ENCODE peak calls at places on chromosomes 4 and X, in eight cellular contexts. C is PC-3, O is hepatocyte, L is neural progenitor cell, T is SK-N-SH, R is GM23338, S is HCT116, B is MM.1S. J is an unnamed sample.
A peak's percentile ranks its signal among the peaks of the same experiment; 100 is the strongest.

GRCh38 chr4:75745721-75746199 is 21.4 kb downstream of the USO1 start:
- DNase-seq in B (no peak), C (no peak), O (no peak), L (no peak), T (no peak), R (no peak), S (no peak), J (no peak)

GRCh38 chr4:2807571-2807970 is 14.7 kb downstream of the SH3BP2 start:
- DNase-seq in B (no peak), C (no peak), O (no peak), T (no peak), L (no peak), R (no peak), S (no peak), J (no peak)

GRCh38 chr4:176185068-176185467 is 10.3 kb downstream of the SPATA4 start:
- DNase-seq in B (no peak), C (peak; percentile 44), T (no peak), L (no peak), O (no peak), R (no peak), S (no peak), J (no peak)

GRCh38 chr4:100106982-100107381 is 83.3 kb downstream of the DDIT4L start:
- DNase-seq in S (no peak), B (peak; percentile 78), L (no peak), C (no peak), R (no peak), T (no peak), O (no peak), J (peak; percentile 72)

GRCh38 chr4:52956691-52957090 is 94.6 kb downstream of the RASL11B start:
- DNase-seq in R (no peak), B (no peak), C (no peak), S (no peak), L (no peak), T (peak; percentile 14), O (no peak), J (no peak)

GRCh38 chr4:42673084-42673429 is 16.2 kb upstream of the ATP8A1 start:
- DNase-seq in S (no peak), C (no peak), L (no peak), R (no peak), O (peak; percentile 54), T (no peak), B (no peak), J (peak; percentile 42)

GRCh38 chrX:87890437-87890836 is 372.8 kb downstream of the KLHL4 start:
- DNase-seq in S (no peak), L (no peak), R (no peak), T (no peak), C (no peak), B (no peak), O (no peak), J (no peak)

GRCh38 chr4:75015627-75016026 is 82.7 kb downstream of the PARM1 start:
- DNase-seq in L (no peak), R (no peak), T (no peak), S (no peak), O (no peak), B (no peak), C (no peak), J (no peak)

GRCh38 chr4:76214269-76214628 is 625 bp upstream of the SCARB2 start:
- DNase-seq in R (peak; percentile 69), B (peak; percentile 65), C (peak; percentile 12), T (no peak), L (no peak), O (peak; percentile 45), S (no peak), J (no peak)

GRCh38 chr4:177051473-177052060 is 258.1 kb upstream of the NEIL3 start:
- DNase-seq in T (peak; percentile 10), O (peak; percentile 56), C (peak; percentile 63), L (peak; percentile 80), B (peak; percentile 69), S (peak; percentile 44), R (peak; percentile 88), J (peak; percentile 51)

GRCh38 chr4:9953089-9953488 is 68.2 kb downstream of the SLC2A9 start:
- DNase-seq in L (no peak), B (no peak), C (no peak), T (no peak), S (no peak), O (no peak), R (no peak), J (no peak)

GRCh38 chr4:21921526-21922180 is 26.9 kb downstream of the KCNIP4 start:
- DNase-seq in T (no peak), R (peak; percentile 11), B (no peak), S (no peak), C (no peak), O (no peak), L (no peak), J (no peak)

GRCh38 chrX:1292581-1293310 is 24.1 kb downstream of the CSF2RA start:
- DNase-seq in L (no peak), T (no peak), O (no peak), S (no peak), B (no peak), R (no peak), C (no peak), J (no peak)

GRCh38 chrX:26262121-26262523 is 46.2 kb downstream of the MAGEB5 start:
- DNase-seq in L (no peak), C (peak; percentile 7), O (no peak), S (no peak), B (no peak), R (no peak), T (no peak), J (no peak)

GRCh38 chrX:2690856-2691542 is at the start of gene CD99:
- DNase-seq in O (peak; percentile 97), S (no peak), T (peak; percentile 90), L (peak; percentile 86), C (peak; percentile 77), R (peak; percentile 84), B (peak; percentile 46), J (peak; percentile 85)

GRCh38 chr4:165814256-165815010 is 58.6 kb upstream of the TLL1 start:
- DNase-seq in B (no peak), S (no peak), L (no peak), O (no peak), C (peak; percentile 7), T (no peak), R (no peak), J (no peak)

GRCh38 chrX:17052776-17053175 is 106.3 kb downstream of the REPS2 start:
- DNase-seq in B (no peak), O (no peak), L (no peak), C (no peak), T (no peak), S (no peak), R (no peak), J (no peak)

GRCh38 chrX:133412246-133412645 is 3.0 kb downstream of the GPC4 start:
- DNase-seq in L (peak; percentile 55), B (no peak), R (no peak), T (no peak), O (no peak), C (no peak), S (no peak), J (no peak)

GRCh38 chr4:54658321-54659093 is 750 bp downstream of the KIT start:
- DNase-seq in L (peak; percentile 77), R (peak; percentile 65), S (peak; percentile 13), C (peak; percentile 36), T (peak; percentile 78), B (peak; percentile 65), O (peak; percentile 70), J (no peak)

GRCh38 chr4:189362364-189362763 is 578.3 kb upstream of the FRG1 start:
- DNase-seq in B (no peak), S (no peak), O (no peak), R (no peak), C (no peak), L (no peak), T (no peak), J (no peak)

GRCh38 chr4:107046261-107046660 is 10.1 kb upstream of the DKK2 start:
- DNase-seq in B (no peak), R (no peak), O (no peak), L (no peak), S (no peak), C (no peak), T (no peak), J (no peak)

GRCh38 chr4:107044170-107044569 is 8.1 kb upstream of the DKK2 start:
- DNase-seq in L (no peak), O (no peak), R (peak; percentile 34), C (peak; percentile 28), B (peak; percentile 11), S (peak; percentile 12), T (no peak), J (peak; percentile 1)
- TF ChIP-seq CTCF in L (peak; percentile 12), O (no peak), R (peak; percentile 59), C (peak; percentile 37), B (peak; percentile 35), S (no peak), T (peak; percentile 51), J (peak; percentile 57)

GRCh38 chr4:83362492-83363329 is 28.1 kb upstream of the HPSE start:
- DNase-seq in B (peak; percentile 32), O (peak; percentile 51), R (peak; percentile 33), L (no peak), S (no peak), C (peak; percentile 38), T (peak; percentile 10), J (peak; percentile 63)
- H3K4me2 ChIP-seq in B (no peak overlapping the region), O (peak overlapping the region; percentile 56), R (no peak overlapping the region), L (no peak overlapping the region), S (no peak overlapping the region), C (no peak overlapping the region), T (no peak overlapping the region), J (no peak overlapping the region)

GRCh38 chr4:97150966-97151365 is 992.3 kb downstream of the STPG2 start:
- DNase-seq in O (no peak), B (no peak), S (no peak), T (no peak), R (no peak), C (peak; percentile 68), L (no peak), J (no peak)

GRCh38 chr4:97153042-97153441 is 990.2 kb downstream of the STPG2 start:
- DNase-seq in O (peak; percentile 50), R (peak; percentile 62), B (peak; percentile 54), L (peak; percentile 14), T (peak; percentile 2), S (peak; percentile 10), C (peak; percentile 35), J (peak; percentile 1)

GRCh38 chr4:97152159-97152558 is 991.1 kb downstream of the STPG2 start:
- DNase-seq in L (no peak), R (no peak), S (no peak), C (no peak), B (no peak), O (no peak), T (no peak), J (no peak)
- TF ChIP-seq EZH2phosphoT487 in L (no peak), R (no peak), S (no peak), C (no peak), B (no peak), O (no peak), T (no peak), J (no peak)

DNA sequence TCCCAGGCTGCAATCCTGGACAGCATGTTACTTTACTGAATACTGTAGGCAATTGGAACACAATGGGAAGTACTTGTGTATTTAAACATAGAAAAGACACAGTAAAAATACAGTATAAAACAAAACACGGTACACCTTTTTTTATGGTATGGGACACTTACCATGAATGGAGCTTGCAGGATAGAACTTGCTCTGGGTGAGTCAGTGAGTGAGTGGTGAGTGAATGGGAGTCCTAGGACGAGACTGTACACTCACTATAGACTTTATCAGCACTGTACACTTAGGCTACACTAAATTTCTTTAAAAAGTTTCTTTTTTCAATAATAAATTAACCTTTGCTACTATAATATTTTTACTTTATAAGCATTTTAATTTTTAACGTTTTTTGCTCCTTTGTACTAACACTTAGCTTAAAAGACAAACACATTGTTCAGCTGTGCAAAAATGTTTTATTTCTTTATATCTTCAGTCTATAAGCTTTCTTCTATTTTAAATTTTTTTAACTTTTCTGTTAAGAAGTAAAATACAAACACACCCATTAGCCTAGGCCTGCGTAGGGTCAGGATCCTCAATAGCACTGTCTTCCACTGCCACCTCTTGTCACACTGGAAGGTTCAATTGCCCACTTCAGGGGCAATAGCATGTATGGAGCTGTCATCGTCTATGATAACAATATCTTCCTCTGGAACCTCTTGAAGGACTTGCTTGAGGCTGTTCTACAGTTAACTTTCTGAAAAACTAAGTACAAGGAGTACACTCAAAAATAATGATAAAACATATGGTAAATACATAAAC is 293.5 kb upstream of the FSTL5 start:
- DNase-seq in B (no peak), L (no peak), O (no peak), C (peak; percentile 6), T (no peak), S (no peak), R (no peak), J (no peak)
- TF ChIP-seq CTCF in B (no peak), L (no peak), O (peak; percentile 5), C (no peak), T (no peak), S (no peak), R (peak; percentile 42), J (no peak)